ENCODE peak calls at places on chromosomes 13 and 19, in nine cellular contexts. Y is vagina, L is HepG2, M is suprapubic skin, Q is transverse colon, H is stomach, J is HCT116, V is upper lobe of left lung, D is Panc1. X is an unnamed sample.

GRCh38 chr19:11265785-11266236 is 3.5 kb upstream of the DOCK6 start:
- DNase-seq in Q (peak; percentile 95), H (peak; percentile 91), L (peak; percentile 93), M (no peak), J (peak; percentile 56), V (no peak), Y (no peak), D (no peak), X (no peak)

GRCh38 chr13:20136781-20137703 is 23.8 kb downstream of the GJA3 start:
- DNase-seq in Y (peak; percentile 62), J (no peak), V (peak; percentile 88), M (no peak), H (peak; percentile 59), D (no peak), Q (peak; percentile 67), L (peak; percentile 37), X (no peak)

GRCh38 chr19:10006335-10006708 is 4.0 kb downstream of the COL5A3 start:
- DNase-seq in M (no peak), H (no peak), L (no peak), D (no peak), V (peak; percentile 44), J (no peak), Y (no peak), Q (peak; percentile 36), X (peak; percentile 25)

GRCh38 chr19:38183227-38183914 is 40.7 kb downstream of the DPF1 start:
- DNase-seq in J (no peak), Q (no peak), L (no peak), H (no peak), V (peak; percentile 82), Y (no peak), D (no peak), M (no peak), X (no peak)

GRCh38 chr13:34107814-34108213 is 289.9 kb downstream of the RFC3 start:
- DNase-seq in Y (no peak), H (no peak), L (no peak), J (no peak), Q (no peak), M (no peak), V (no peak), D (no peak), X (no peak)

GRCh38 chr13:89678722-89679121 is 1668.8 kb upstream of the MIR17HG start:
- DNase-seq in Q (no peak), J (no peak), D (no peak), L (no peak), H (no peak), V (no peak), M (no peak), Y (no peak), X (no peak)

GRCh38 chr19:55247621-55248099 is 11.2 kb downstream of the PPP6R1 start:
- DNase-seq in H (no peak), L (no peak), V (peak; percentile 61), Y (no peak), Q (peak; percentile 58), J (no peak), D (no peak), M (no peak), X (no peak)

GRCh38 chr19:55624109-55625003 is at the start of gene ZNF784:
- DNase-seq in D (no peak), Q (peak; percentile 95), J (peak; percentile 85), L (peak; percentile 82), M (peak; percentile 94), Y (no peak), H (peak; percentile 95), V (peak; percentile 97), X (peak; percentile 96)

GRCh38 chr13:51259359-51259645 is 37.1 kb downstream of the FAM124A start:
- DNase-seq in V (peak; percentile 32), Q (no peak), M (no peak), H (no peak), J (no peak), Y (no peak), D (no peak), L (no peak), X (no peak)

GRCh38 chr13:51258612-51259358 is 36.6 kb downstream of the FAM124A start:
- DNase-seq in D (no peak), L (no peak), Y (no peak), V (peak; percentile 66), Q (no peak), J (no peak), M (no peak), H (no peak), X (no peak)

GRCh38 chr13:51260154-51260553 is 38.0 kb downstream of the FAM124A start:
- DNase-seq in M (no peak), H (no peak), Y (no peak), J (no peak), D (no peak), Q (no peak), V (no peak), L (no peak), X (no peak)

GRCh38 chr13:51261610-51262249 is 39.5 kb downstream of the FAM124A start:
- DNase-seq in J (no peak), L (no peak), D (no peak), Q (no peak), M (no peak), H (no peak), Y (no peak), V (no peak), X (no peak)

DNA sequence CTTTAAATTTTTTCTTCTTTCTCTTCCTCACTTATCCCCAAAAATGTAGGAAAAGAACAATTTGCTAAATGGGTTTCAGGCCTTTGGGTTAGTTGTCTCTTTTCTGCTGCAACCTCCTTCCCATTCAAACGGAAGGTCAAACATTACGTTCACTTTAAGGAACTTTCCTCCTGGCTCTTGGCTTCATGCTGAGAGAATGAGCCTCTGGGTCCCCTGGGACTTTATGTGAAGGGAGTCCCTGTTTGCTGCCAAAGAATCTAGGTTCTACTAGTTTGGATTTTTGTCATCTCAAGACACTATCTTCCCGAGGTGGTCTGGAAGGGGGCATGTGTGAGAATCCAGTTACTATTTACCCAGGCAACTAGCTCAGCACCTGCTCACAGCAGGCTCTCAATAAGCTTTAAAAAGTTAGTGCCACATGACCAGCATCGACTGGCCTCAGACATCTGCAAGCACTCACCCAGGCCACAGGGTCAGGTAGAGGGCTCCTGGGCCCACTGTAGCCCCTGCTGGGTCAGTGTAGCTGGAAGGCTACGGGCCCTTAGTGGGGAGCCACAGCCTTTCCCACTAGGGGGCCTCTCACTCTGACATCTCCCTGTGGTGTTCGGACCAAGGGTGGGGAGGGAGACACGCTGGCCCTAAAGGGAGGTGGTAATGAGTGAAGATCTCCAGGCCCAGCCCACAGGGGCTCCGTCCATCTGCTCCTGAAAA is 40.5 kb downstream of the FAM124A start:
- DNase-seq in M (no peak), J (no peak), L (peak; percentile 13), Q (no peak), H (no peak), V (no peak), D (no peak), Y (no peak), X (no peak)
- TF ChIP-seq CTCF in M (no peak), J (peak; percentile 29), L (peak; percentile 54), Q (no peak), H (no peak), V (no peak), D (peak; percentile 33), Y (no peak), X (no peak)

GRCh38 chr13:100158569-100158968 is 69.7 kb downstream of the PCCA start:
- DNase-seq in Q (no peak), Y (no peak), H (no peak), M (no peak), L (no peak), J (no peak), D (no peak), V (no peak), X (no peak)

GRCh38 chr13:100149389-100149788 is 60.5 kb downstream of the PCCA start:
- DNase-seq in L (no peak), H (no peak), Y (no peak), J (no peak), D (no peak), M (no peak), Q (no peak), V (no peak), X (no peak)

GRCh38 chr13:100156786-100157185 is 67.9 kb downstream of the PCCA start:
- DNase-seq in L (no peak), V (no peak), D (no peak), M (no peak), H (no peak), J (no peak), Q (no peak), Y (no peak), X (no peak)

GRCh38 chr13:100159584-100159983 is 70.7 kb downstream of the PCCA start:
- DNase-seq in M (no peak), V (no peak), H (no peak), Y (no peak), D (no peak), L (no peak), Q (no peak), J (no peak), X (no peak)

GRCh38 chr13:100154835-100155463 is 66.1 kb downstream of the PCCA start:
- DNase-seq in V (no peak), J (no peak), H (no peak), L (no peak), Q (no peak), Y (no peak), D (no peak), M (no peak), X (no peak)
- H3K27ac ChIP-seq in V (no peak overlapping the region), J (no peak overlapping the region), H (no peak overlapping the region), L (no peak overlapping the region), Q (no peak overlapping the region), Y (no peak overlapping the region), D (no peak overlapping the region), M (no peak overlapping the region), X (no peak overlapping the region)

DNA sequence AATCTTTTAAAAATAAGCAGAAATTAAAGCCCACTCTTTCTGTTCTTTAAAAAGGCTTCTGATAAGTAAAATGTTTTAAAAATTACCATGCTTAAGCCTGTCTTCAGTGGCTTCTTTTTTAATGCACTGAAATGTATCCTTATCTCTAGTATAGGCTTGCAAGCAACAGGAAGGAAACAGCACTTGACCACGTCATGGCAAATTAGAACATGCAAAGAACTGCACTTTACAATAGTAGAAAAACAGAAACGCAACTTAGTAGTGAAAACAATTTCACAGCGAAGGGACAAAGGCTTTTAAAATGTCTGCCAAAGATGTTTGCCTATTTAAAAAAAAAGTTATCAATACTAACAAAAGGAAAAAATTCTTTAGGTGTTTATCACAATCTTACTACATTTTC is 36.3 kb downstream of the ELF1 start:
- DNase-seq in M (no peak), V (no peak), Y (no peak), L (no peak), D (no peak), Q (peak; percentile 41), H (no peak), J (no peak), X (no peak)
- TF ChIP-seq POLR2AphosphoS5 in M (no peak), V (peak; percentile 79), Y (peak; percentile 91), L (no peak), D (no peak), Q (peak; percentile 95), H (peak; percentile 89), J (no peak), X (no peak)

GRCh38 chr19:4660993-4661392 is 9.1 kb downstream of the MYDGF start:
- DNase-seq in V (no peak), Q (no peak), Y (no peak), D (no peak), H (no peak), M (no peak), J (no peak), L (no peak), X (no peak)

GRCh38 chr19:4662020-4662695 is 8.0 kb downstream of the MYDGF start:
- DNase-seq in M (no peak), J (no peak), Q (no peak), H (no peak), D (no peak), L (no peak), V (peak; percentile 46), Y (no peak), X (no peak)

GRCh38 chr19:4657835-4658234 is 12.3 kb downstream of the MYDGF start:
- DNase-seq in J (no peak), L (no peak), M (no peak), Q (no peak), Y (no peak), H (no peak), D (no peak), V (no peak), X (no peak)

GRCh38 chr19:4662812-4663211 is 7.3 kb downstream of the MYDGF start:
- DNase-seq in Q (no peak), L (no peak), V (no peak), H (no peak), J (no peak), Y (no peak), M (no peak), D (no peak), X (no peak)

DNA sequence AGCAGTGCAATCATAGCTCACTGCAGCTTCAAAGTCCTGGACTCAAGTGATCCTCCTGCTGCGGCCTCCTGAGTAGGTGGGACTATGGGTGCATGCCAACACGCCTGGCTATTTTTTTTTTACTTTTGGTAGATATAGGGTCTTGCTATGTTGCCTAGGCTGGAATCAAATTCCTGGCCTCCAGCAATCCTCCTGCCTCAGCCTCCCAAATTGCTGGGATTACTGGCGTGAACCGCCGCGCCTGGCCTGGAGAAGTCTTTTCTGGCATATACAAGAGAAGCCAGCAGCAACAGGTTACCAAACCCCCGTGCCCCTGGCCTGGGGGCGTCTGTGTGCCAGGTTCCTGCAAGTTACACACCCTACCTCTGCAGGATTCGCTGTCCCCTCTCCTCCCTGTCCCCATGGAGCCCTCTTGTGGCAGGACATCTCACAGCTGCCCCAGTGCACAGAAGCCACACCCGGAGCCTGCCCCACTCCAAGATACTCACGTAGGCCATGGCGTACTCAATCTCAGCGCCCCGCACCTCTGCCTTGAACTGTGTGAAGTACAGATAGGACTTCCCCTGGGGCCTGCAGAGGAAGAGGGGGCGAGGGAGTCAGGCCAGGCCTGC is 9.9 kb downstream of the MYDGF start:
- DNase-seq in H (peak; percentile 45), V (peak; percentile 51), Y (no peak), D (no peak), J (no peak), L (peak; percentile 42), M (no peak), Q (peak; percentile 33), X (no peak)
- TF ChIP-seq CTCF in H (no peak), V (no peak), Y (no peak), D (peak; percentile 72), J (peak; percentile 69), L (peak; percentile 78), M (no peak), Q (peak; percentile 27), X (no peak)

X was measured in breast epithelium.